ENCODE peak calls at places on chromosome 21, in four cellular contexts. N, H, U and F are unnamed samples.

GRCh38 chr21:44842721-44843445 is 25.0 kb upstream of the SUMO3 start:
- DNase-seq in H (no peak), U (no peak), N (no peak), F (no peak)

GRCh38 chr21:45644041-45644906 is 749 bp downstream of the PCBP3 start:
- DNase-seq in H (no peak), N (no peak), U (no peak), F (peak; percentile 45)

GRCh38 chr21:43340491-43341348 is 86.2 kb downstream of the SIK1 start:
- DNase-seq in H (peak; percentile 80), N (no peak), U (no peak), F (no peak)

GRCh38 chr21:42262826-42263225 is 43.9 kb downstream of the ABCG1 start:
- DNase-seq in U (no peak), H (no peak), N (no peak), F (no peak)

GRCh38 chr21:45126085-45126687 is 51.8 kb downstream of the ADARB1 start:
- DNase-seq in U (no peak), N (no peak), H (no peak), F (no peak)

GRCh38 chr21:46096596-46096981 is 1.3 kb upstream of the COL6A2 start:
- DNase-seq in N (peak; percentile 7), U (no peak), H (no peak), F (no peak)

GRCh38 chr21:27818847-27819246 is 852.0 kb upstream of the ADAMTS5 start:
- DNase-seq in N (no peak), U (no peak), H (no peak), F (no peak)

GRCh38 chr21:25561668-25562641 is 45.3 kb downstream of the MRPL39 start:
- DNase-seq in H (peak; percentile 80), N (no peak), U (peak; percentile 87), F (peak; percentile 77)

GRCh38 chr21:36388835-36389234 is 3.6 kb downstream of the CHAF1B start:
- DNase-seq in N (no peak), H (peak; percentile 74), U (no peak), F (no peak)

GRCh38 chr21:43864806-43865470 is at the start of gene AGPAT3:
- DNase-seq in U (no peak), N (peak; percentile 65), H (peak; percentile 58), F (peak; percentile 83)

GRCh38 chr21:15015622-15016471 is 49.0 kb downstream of the NRIP1 start:
- DNase-seq in N (no peak), H (peak; percentile 15), U (no peak), F (no peak)

GRCh38 chr21:21246007-21246406 is 247.8 kb downstream of the NCAM2 start:
- DNase-seq in N (no peak), U (peak; percentile 34), H (no peak), F (no peak)

GRCh38 chr21:41611441-41611840 is 103.5 kb upstream of the TMPRSS2 start:
- DNase-seq in H (no peak), N (no peak), U (no peak), F (no peak)

GRCh38 chr21:43767980-43768867 is 7.9 kb downstream of the CSTB start:
- DNase-seq in H (peak; percentile 61), N (no peak), U (no peak), F (no peak)

GRCh38 chr21:21921410-21922232 is 923.4 kb downstream of the NCAM2 start:
- DNase-seq in H (no peak), N (no peak), U (peak; percentile 13), F (no peak)

GRCh38 chr21:15170614-15171013 is 105.8 kb upstream of the NRIP1 start:
- DNase-seq in U (no peak), N (no peak), H (no peak), F (no peak)

GRCh38 chr21:34606051-34606450 is 8.9 kb downstream of the RCAN1 start:
- DNase-seq in N (no peak), U (no peak), H (no peak), F (no peak)

GRCh38 chr21:38439336-38439900 is 58.9 kb downstream of the ERG start:
- DNase-seq in H (no peak), N (no peak), U (no peak), F (no peak)

GRCh38 chr21:37172646-37173045 is 94.5 kb downstream of the VPS26C start:
- DNase-seq in H (no peak), U (peak; percentile 14), N (no peak), F (no peak)

GRCh38 chr21:45883090-45883489 is 98.5 kb upstream of the COL6A1 start:
- DNase-seq in U (no peak), N (no peak), H (no peak), F (no peak)

GRCh38 chr21:41240040-41240439 is 72.1 kb downstream of the BACE2 start:
- DNase-seq in N (no peak), H (no peak), U (no peak), F (no peak)

GRCh38 chr21:45763506-45763905 is 120.0 kb downstream of the PCBP3 start:
- DNase-seq in H (no peak), N (no peak), U (no peak), F (no peak)

GRCh38 chr21:29641635-29642550 is 297.9 kb downstream of the GRIK1 start:
- DNase-seq in N (no peak), U (no peak), H (no peak), F (no peak)

GRCh38 chr21:46206163-46207005 is 22.1 kb upstream of the SPATC1L start:
- DNase-seq in N (no peak), H (no peak), U (no peak), F (no peak)